ENCODE peak calls at places on chromosome 1, in four cellular contexts. One of them, this sample, is unnamed.

GRCh38 chr1:212228076-212228475 is 57.1 kb upstream of the PPP2R5A start:
- DNase-seq in HuH-7: no peak
- DNase-seq in renal cortical epithelial cell: no peak
- DNase-seq in NCI-H2081: no peak
- DNase-seq in this sample: no peak

GRCh38 chr1:180929389-180929788 is 16.7 kb downstream of the KIAA1614 start:
- DNase-seq in NCI-H2081: no peak
- DNase-seq in HuH-7: no peak
- DNase-seq in renal cortical epithelial cell: no peak
- DNase-seq in this sample: no peak

GRCh38 chr1:198935371-198935921 is 296.6 kb downstream of the PTPRC start:
- DNase-seq in renal cortical epithelial cell: peak
- DNase-seq in NCI-H2081: peak
- DNase-seq in HuH-7: peak
- DNase-seq in this sample: peak

GRCh38 chr1:84674021-84674420 is 16.2 kb downstream of the SSX2IP start:
- DNase-seq in HuH-7: no peak
- DNase-seq in NCI-H2081: no peak
- DNase-seq in renal cortical epithelial cell: no peak
- DNase-seq in this sample: no peak

GRCh38 chr1:145871994-145872411 is 13.1 kb upstream of the PIAS3 start:
- DNase-seq in HuH-7: no peak
- DNase-seq in NCI-H2081: no peak
- DNase-seq in renal cortical epithelial cell: no peak
- DNase-seq in this sample: no peak

GRCh38 chr1:58774027-58774426 is 9.8 kb downstream of the JUN start:
- DNase-seq in renal cortical epithelial cell: no peak
- DNase-seq in NCI-H2081: no peak
- DNase-seq in HuH-7: no peak
- DNase-seq in this sample: no peak

GRCh38 chr1:3323021-3323790 is 131.3 kb upstream of the ARHGEF16 start:
- DNase-seq in NCI-H2081: no peak
- DNase-seq in renal cortical epithelial cell: no peak
- DNase-seq in HuH-7: peak
- DNase-seq in this sample: no peak

GRCh38 chr1:81662913-81663526 is 137.7 kb upstream of the ADGRL2 start:
- DNase-seq in HuH-7: no peak
- DNase-seq in NCI-H2081: no peak
- DNase-seq in renal cortical epithelial cell: no peak
- DNase-seq in this sample: no peak

GRCh38 chr1:220011620-220012019 is 34.7 kb downstream of the EPRS1 start:
- DNase-seq in NCI-H2081: no peak
- DNase-seq in HuH-7: no peak
- DNase-seq in renal cortical epithelial cell: no peak
- DNase-seq in this sample: no peak

GRCh38 chr1:172041689-172042088 is 200.4 kb downstream of the DNM3 start:
- DNase-seq in renal cortical epithelial cell: peak
- DNase-seq in NCI-H2081: peak
- DNase-seq in HuH-7: no peak
- DNase-seq in this sample: no peak

GRCh38 chr1:211371406-211372105 is 44.9 kb downstream of the TRAF5 start:
- DNase-seq in NCI-H2081: no peak
- DNase-seq in HuH-7: no peak
- DNase-seq in renal cortical epithelial cell: peak
- DNase-seq in this sample: peak

This sample was measured in NCI-H146.